ENCODE peak calls at places on chromosomes 1 and 21, in five cellular contexts. O is cardiac fibroblast, M is IMR-90, L is aorta, R is left lung. K is an unnamed sample.

GRCh38 chr1:7505871-7506676 is 265.0 kb upstream of the VAMP3 start:
- DNase-seq in O (no peak), M (no peak), L (no peak), R (no peak), K (no peak)

GRCh38 chr21:45630066-45630694 is 13.3 kb upstream of the PCBP3 start:
- DNase-seq in O (no peak), M (no peak), L (peak), R (no peak), K (no peak)

GRCh38 chr1:230270940-230271325 is 155.2 kb downstream of the PGBD5 start:
- DNase-seq in O (no peak), M (no peak), L (peak), R (no peak), K (peak)

GRCh38 chr1:218401896-218402770 is 57.0 kb downstream of the TGFB2 start:
- DNase-seq in O (no peak), M (peak), L (no peak), R (no peak), K (no peak)

GRCh38 chr1:247332215-247332900 is 691 bp upstream of the ZNF496 start:
- DNase-seq in O (peak), M (peak), L (peak), R (peak), K (peak)

GRCh38 chr1:5905431-5905830 is 86.8 kb downstream of the NPHP4 start:
- DNase-seq in O (no peak), M (no peak), L (peak), R (no peak), K (no peak)

GRCh38 chr21:38930065-38930464 is 124.3 kb downstream of the ETS2 start:
- DNase-seq in O (no peak), M (no peak), L (no peak), R (no peak), K (no peak)

GRCh38 chr1:7576946-7577657 is 194.0 kb upstream of the VAMP3 start:
- DNase-seq in O (no peak), M (peak), L (peak), R (peak), K (peak)

GRCh38 chr1:162326559-162326958 is 50.1 kb downstream of the SPATA46 start:
- DNase-seq in O (no peak), M (no peak), L (no peak), R (no peak), K (no peak)

GRCh38 chr1:30527511-30528140 is 195.8 kb downstream of the MATN1 start:
- DNase-seq in O (no peak), M (no peak), L (peak), R (no peak), K (no peak)

GRCh38 chr1:221801773-221802516 is 60.1 kb upstream of the DUSP10 start:
- DNase-seq in O (peak), M (peak), L (no peak), R (no peak), K (peak)

GRCh38 chr1:31453384-31454079 is 40.5 kb downstream of the SERINC2 start:
- DNase-seq in O (no peak), M (no peak), L (no peak), R (no peak), K (no peak)

GRCh38 chr1:9476790-9477463 is 62.3 kb upstream of the SLC25A33 start:
- DNase-seq in O (peak), M (peak), L (no peak), R (no peak), K (no peak)

GRCh38 chr1:224340711-224341384 is 10.9 kb upstream of the NVL start:
- DNase-seq in O (peak), M (no peak), L (peak), R (peak), K (no peak)

GRCh38 chr1:29312469-29313466 is 76.4 kb downstream of the PTPRU start:
- DNase-seq in O (no peak), M (no peak), L (no peak), R (peak), K (no peak)

GRCh38 chr1:115070993-115071661 is 18.2 kb downstream of the TSPAN2 start:
- DNase-seq in O (no peak), M (no peak), L (no peak), R (no peak), K (no peak)

GRCh38 chr1:15354580-15354965 is 55.1 kb upstream of the EFHD2 start:
- DNase-seq in O (peak), M (peak), L (no peak), R (no peak), K (peak)

GRCh38 chr1:31771891-31772668 is 7.9 kb upstream of the ADGRB2 start:
- DNase-seq in O (no peak), M (peak), L (no peak), R (peak), K (no peak)

GRCh38 chr1:8042134-8042533 is 16.0 kb upstream of the ERRFI1 start:
- DNase-seq in O (no peak), M (no peak), L (no peak), R (no peak), K (no peak)

GRCh38 chr1:181423301-181423918 is 59.9 kb upstream of the CACNA1E start:
- DNase-seq in O (peak), M (peak), L (no peak), R (no peak), K (peak)

GRCh38 chr1:232057896-232058274 is 431.3 kb downstream of the DISC1 start:
- DNase-seq in O (no peak), M (no peak), L (no peak), R (no peak), K (no peak)

GRCh38 chr1:243346016-243346415 is 90.2 kb downstream of the SDCCAG8 start:
- DNase-seq in O (no peak), M (no peak), L (no peak), R (no peak), K (no peak)

GRCh38 chr1:215376544-215377264 is 190.4 kb upstream of the KCTD3 start:
- DNase-seq in O (peak), M (no peak), L (no peak), R (no peak), K (peak)

GRCh38 chr1:77406661-77407060 is 124.8 kb downstream of the AK5 start:
- DNase-seq in O (no peak), M (peak), L (no peak), R (no peak), K (peak)

GRCh38 chr1:70354332-70355110 is at the start of gene ANKRD13C:
- DNase-seq in O (peak), M (peak), L (peak), R (peak), K (peak)

GRCh38 chr1:55262822-55263221 is 47.7 kb upstream of the USP24 start:
- DNase-seq in O (peak), M (peak), L (no peak), R (no peak), K (peak)

GRCh38 chr1:43936470-43937151 is 3.0 kb downstream of the ARTN start:
- DNase-seq in O (peak), M (peak), L (peak), R (peak), K (peak)

GRCh38 chr1:43933386-43934278 is at the start of gene ARTN:
- DNase-seq in O (no peak), M (no peak), L (peak), R (peak), K (no peak)

GRCh38 chr1:43934279-43934985 is 831 bp downstream of the ARTN start:
- DNase-seq in O (peak), M (peak), L (peak), R (peak), K (peak)

GRCh38 chr1:43935711-43936427 is 2.3 kb downstream of the ARTN start:
- DNase-seq in O (no peak), M (no peak), L (peak), R (no peak), K (no peak)

DNA sequence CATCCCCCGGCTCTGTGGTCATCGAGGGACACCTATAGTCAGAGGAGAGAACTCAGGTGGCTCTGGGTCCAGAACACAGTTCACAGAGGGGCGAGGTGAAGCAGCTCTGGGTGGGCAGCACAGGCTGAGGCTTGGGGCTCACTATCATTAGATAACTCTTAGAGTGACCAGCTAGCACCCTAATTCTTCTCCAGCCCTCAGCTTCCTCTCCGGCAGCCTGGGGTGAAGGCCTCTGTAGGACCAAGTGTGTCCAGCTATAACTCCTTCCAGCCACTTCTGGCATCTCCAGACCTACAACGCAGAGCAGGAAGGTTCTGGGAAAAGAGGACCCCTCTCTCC is 1.4 kb downstream of the ARTN start:
- DNase-seq in O (no peak), M (no peak), L (no peak), R (no peak), K (no peak)
- H3K4me3 ChIP-seq in O (no peak), M (no peak), L (no peak), R (no peak), K (no peak)

DNA sequence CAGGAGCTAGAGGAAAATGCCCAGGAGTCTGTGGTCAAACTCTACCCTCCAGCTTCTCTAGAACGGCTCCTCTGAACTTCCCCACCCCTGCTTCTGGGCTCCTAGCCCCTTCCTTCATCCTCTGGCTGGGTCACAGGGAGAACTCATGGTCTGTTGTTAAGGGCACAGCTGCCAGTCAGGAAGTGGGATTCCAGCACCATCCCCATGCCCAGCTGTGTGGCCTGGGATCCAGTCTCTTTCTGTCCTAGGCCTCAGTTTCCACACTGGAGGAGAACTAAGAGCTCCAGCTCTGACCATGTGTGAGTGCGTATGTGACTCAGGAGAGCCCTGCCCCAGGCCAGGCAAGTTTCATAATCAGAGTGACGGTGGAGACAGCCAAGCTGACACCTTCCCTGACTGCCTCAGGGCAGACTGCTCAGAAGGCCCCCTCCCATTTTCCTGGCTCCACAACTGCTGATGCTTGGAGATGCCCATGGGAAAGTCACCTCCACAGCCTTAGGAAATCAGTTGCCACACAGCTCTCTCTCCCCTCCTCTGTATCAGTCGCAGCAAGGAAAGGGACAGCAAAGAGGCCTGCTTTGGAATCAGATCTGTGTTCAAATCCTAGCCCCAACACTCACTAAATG is 1.8 kb downstream of the IGSF8 start:
- DNase-seq in O (peak), M (peak), L (no peak), R (no peak), K (peak)
- H3K4me3 ChIP-seq in O (no peak), M (no peak), L (no peak), R (no peak), K (no peak)

DNA sequence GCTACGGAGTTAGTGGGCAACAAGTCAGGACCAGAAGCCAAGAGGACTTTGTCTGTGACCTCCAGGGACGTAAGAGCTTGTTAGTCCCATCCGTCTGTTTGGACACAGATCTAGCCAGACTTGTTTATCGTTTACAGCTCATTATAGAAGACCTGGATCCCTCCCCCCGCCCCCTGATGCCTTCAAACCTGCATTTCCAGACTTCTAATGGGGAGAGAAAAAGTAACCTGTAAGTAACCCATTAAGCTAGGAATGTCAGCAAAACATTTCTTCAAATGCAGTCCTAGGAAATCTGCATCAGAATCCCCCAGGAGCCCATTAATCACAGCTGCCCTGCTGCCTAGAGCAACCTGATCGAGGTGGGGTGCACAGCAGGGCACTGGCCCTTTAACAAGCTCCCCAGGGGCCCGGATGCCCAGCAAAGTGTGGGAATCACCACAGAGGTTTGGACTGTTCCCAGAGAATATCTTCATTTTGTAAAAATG is 1.4 kb upstream of the MAD2L2 start:
- DNase-seq in O (no peak), M (no peak), L (no peak), R (no peak), K (no peak)
- H3K4me3 ChIP-seq in O (no peak), M (no peak), L (no peak), R (no peak), K (no peak)

GRCh38 chr1:182842265-182842664 is 3.1 kb downstream of the DHX9 start:
- DNase-seq in O (no peak), M (no peak), L (no peak), R (no peak), K (no peak)
- H3K4me3 ChIP-seq in O (no peak), M (no peak), L (no peak), R (no peak), K (no peak)

DNA sequence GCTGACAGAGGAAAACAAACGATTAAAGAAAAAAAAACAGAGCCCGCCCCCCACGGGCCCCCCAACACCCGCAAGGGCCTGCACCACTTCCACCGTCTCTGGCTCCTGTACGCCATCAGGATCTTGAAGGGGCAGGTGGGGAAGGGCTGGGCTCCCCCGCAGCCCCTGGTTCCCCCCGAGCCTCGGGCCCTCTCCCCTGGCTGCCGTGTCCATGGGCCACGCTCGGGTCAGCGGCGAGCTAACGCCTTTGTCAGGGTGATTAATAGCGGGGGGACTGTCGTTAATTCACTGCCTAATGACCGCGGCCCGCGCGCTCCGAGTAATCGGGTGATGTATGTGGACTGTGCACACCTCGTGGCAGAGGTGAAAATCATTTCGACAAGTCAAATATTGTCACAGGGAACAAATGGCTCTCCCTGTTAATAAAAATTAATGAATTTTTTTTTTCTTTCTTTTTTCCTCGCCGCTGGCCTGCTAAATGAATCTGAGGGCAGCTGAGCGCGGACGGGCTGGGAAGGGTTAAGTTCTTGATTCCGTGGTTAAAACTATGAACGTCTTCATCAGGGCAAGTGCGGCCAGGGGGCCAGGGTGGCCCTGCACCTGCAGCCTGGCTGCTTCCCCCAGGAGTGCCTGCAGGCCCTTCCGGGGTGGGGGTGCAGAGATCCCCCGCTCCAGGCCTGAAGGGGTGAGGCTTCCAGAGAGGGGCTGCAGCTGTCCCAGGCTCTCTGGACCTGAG is 100.8 kb downstream of the PRDM16 start:
- DNase-seq in O (no peak), M (no peak), L (no peak), R (no peak), K (no peak)
- H3K4me3 ChIP-seq in O (no peak), M (no peak), L (no peak), R (no peak), K (no peak)

GRCh38 chr1:233293556-233294446 is 1.7 kb downstream of the PCNX2 start:
- DNase-seq in O (no peak), M (peak), L (no peak), R (no peak), K (no peak)

GRCh38 chr1:233299450-233299849 is 3.9 kb upstream of the PCNX2 start:
- DNase-seq in O (no peak), M (no peak), L (no peak), R (no peak), K (no peak)

GRCh38 chr1:233290609-233291008 is 4.9 kb downstream of the PCNX2 start:
- DNase-seq in O (no peak), M (no peak), L (no peak), R (no peak), K (no peak)

GRCh38 chr1:233295775-233296322 is 324 bp upstream of the PCNX2 start:
- DNase-seq in O (peak), M (no peak), L (peak), R (no peak), K (no peak)

DNA sequence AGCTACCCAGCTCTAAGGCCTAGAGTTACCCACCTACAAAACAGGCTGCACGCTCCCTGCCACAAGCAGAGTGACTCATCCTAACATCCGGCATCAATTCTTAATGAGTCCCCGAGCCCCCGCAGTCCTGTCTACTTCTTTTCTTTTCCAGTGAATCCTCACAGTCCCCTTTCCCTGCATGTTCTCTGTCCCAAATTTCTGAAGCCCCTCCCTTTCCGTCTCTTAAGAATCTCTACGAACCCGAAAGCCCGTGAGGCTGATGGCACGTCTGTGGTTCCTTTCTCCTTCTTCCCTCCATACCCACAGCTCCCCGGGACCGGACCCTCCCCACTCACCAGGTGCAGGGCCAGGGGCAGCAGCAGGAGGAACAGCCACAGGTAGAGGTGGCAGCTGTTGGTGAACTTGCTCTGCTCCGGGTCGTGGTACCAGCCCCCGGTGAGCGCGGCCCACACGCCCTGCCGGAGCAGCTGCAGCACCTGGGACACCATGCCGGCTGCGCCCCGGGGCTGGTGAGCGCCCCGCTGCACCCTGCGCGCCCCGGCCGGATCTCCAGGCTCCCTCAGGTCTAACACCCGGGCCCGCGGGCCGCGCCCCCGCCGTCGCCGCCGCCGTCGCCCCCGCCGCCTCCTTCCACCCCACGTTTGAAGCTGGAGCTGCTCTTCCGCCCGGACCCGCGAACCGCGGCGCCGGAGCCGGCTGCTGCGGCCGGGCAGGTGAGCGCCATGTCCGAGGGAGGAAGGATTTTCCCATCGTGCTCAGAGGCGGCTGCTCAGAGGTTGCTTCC is at the start of gene PCNX2:
- DNase-seq in O (peak), M (peak), L (peak), R (peak), K (peak)
- H3K4me3 ChIP-seq in O (peak), M (peak), L (peak), R (peak), K (peak)

GRCh38 chr1:94855307-94855700 is 35.1 kb downstream of the SLC44A3 start:
- DNase-seq in O (no peak), M (peak), L (no peak), R (no peak), K (no peak)

GRCh38 chr1:94856004-94856403 is 35.8 kb downstream of the SLC44A3 start:
- DNase-seq in O (no peak), M (no peak), L (no peak), R (no peak), K (no peak)

GRCh38 chr1:94852758-94853157 is 32.6 kb downstream of the SLC44A3 start:
- DNase-seq in O (peak), M (peak), L (no peak), R (no peak), K (peak)

GRCh38 chr1:94856868-94857267 is 36.7 kb downstream of the SLC44A3 start:
- DNase-seq in O (no peak), M (no peak), L (no peak), R (no peak), K (no peak)

GRCh38 chr1:94854458-94855306 is 34.5 kb downstream of the SLC44A3 start:
- DNase-seq in O (peak), M (peak), L (peak), R (peak), K (peak)
- H3K4me3 ChIP-seq in O (peak), M (peak), L (peak), R (peak), K (peak)

DNA sequence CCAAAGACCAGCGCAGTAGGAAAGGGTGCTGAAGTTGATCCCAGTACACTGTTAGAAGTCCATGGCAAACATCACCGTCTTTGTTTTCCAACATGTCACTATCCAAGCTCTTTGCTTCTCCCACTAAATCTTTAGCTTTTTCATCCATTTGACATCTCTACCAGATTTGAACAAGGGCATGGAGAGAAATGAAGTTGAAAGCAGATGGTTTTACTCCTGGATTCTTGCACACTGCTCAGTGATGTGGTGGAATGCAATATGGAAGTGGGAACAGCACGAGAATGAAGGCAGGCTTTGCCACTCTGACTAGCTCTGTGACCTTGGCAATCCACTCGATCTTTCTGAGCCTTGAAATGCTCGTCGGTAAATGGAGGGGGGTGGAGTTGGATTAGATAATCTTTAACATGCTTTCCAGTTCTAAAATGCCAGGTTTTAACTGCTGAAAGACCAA is 20.4 kb downstream of the DSTYK start:
- DNase-seq in O (no peak), M (peak), L (no peak), R (no peak), K (peak)
- H3K4me3 ChIP-seq in O (no peak), M (no peak), L (no peak), R (no peak), K (no peak)